ENCODE peak calls at places on chromosomes 7 and 10, in five cellular contexts. One of them, this sample, is unnamed.

GRCh38 chr7:131364767-131365344 is 37.2 kb downstream of the MKLN1 start:
- DNase-seq in OCI-LY7: no peak
- DNase-seq in NT2/D1: no peak
- DNase-seq in iPS DF 6.9: no peak
- DNase-seq in aorta: no peak
- DNase-seq in this sample: no peak

GRCh38 chr10:35433851-35434426 is 97.6 kb downstream of the CCNY start:
- DNase-seq in OCI-LY7: no peak
- DNase-seq in NT2/D1: no peak
- DNase-seq in aorta: no peak
- DNase-seq in iPS DF 6.9: no peak
- DNase-seq in this sample: no peak

GRCh38 chr10:92891885-92892705 is 43.8 kb downstream of the EXOC6 start:
- DNase-seq in NT2/D1: peak
- DNase-seq in OCI-LY7: no peak
- DNase-seq in aorta: peak
- DNase-seq in iPS DF 6.9: no peak
- DNase-seq in this sample: peak

GRCh38 chr7:73770002-73770859 is at the start of gene CLDN3:
- DNase-seq in OCI-LY7: peak
- DNase-seq in NT2/D1: peak
- DNase-seq in iPS DF 6.9: peak
- DNase-seq in aorta: no peak
- DNase-seq in this sample: peak

GRCh38 chr10:6050801-6051445 is 11.2 kb downstream of the IL2RA start:
- DNase-seq in aorta: peak
- DNase-seq in iPS DF 6.9: no peak
- DNase-seq in NT2/D1: no peak
- DNase-seq in OCI-LY7: peak
- DNase-seq in this sample: no peak

GRCh38 chr10:132749428-132749780 is 36.5 kb downstream of the NKX6-2 start:
- DNase-seq in iPS DF 6.9: no peak
- DNase-seq in NT2/D1: no peak
- DNase-seq in OCI-LY7: no peak
- DNase-seq in aorta: no peak
- DNase-seq in this sample: no peak

GRCh38 chr7:151304856-151305255 is 36.8 kb upstream of the NUB1 start:
- DNase-seq in iPS DF 6.9: peak
- DNase-seq in NT2/D1: peak
- DNase-seq in OCI-LY7: no peak
- DNase-seq in aorta: no peak
- DNase-seq in this sample: no peak

GRCh38 chr10:119478111-119479047 is 64.1 kb downstream of the RGS10 start:
- DNase-seq in aorta: no peak
- DNase-seq in iPS DF 6.9: no peak
- DNase-seq in OCI-LY7: peak
- DNase-seq in NT2/D1: no peak
- DNase-seq in this sample: no peak

GRCh38 chr10:61942997-61943457 is 41.5 kb downstream of the ARID5B start:
- DNase-seq in aorta: no peak
- DNase-seq in iPS DF 6.9: no peak
- DNase-seq in OCI-LY7: no peak
- DNase-seq in NT2/D1: no peak
- DNase-seq in this sample: no peak

GRCh38 chr7:23334482-23335056 is 35.4 kb downstream of the MALSU1 start:
- DNase-seq in OCI-LY7: no peak
- DNase-seq in iPS DF 6.9: no peak
- DNase-seq in aorta: no peak
- DNase-seq in NT2/D1: no peak
- DNase-seq in this sample: peak

GRCh38 chr7:8147760-8148463 is 114.1 kb downstream of the ICA1 start:
- DNase-seq in NT2/D1: no peak
- DNase-seq in iPS DF 6.9: no peak
- DNase-seq in OCI-LY7: no peak
- DNase-seq in aorta: no peak
- DNase-seq in this sample: no peak

GRCh38 chr7:22214000-22214399 is 143.0 kb downstream of the RAPGEF5 start:
- DNase-seq in iPS DF 6.9: no peak
- DNase-seq in aorta: no peak
- DNase-seq in NT2/D1: no peak
- DNase-seq in OCI-LY7: no peak
- DNase-seq in this sample: no peak

GRCh38 chr10:71715860-71716259 is 3.7 kb downstream of the C10orf105 start:
- DNase-seq in iPS DF 6.9: no peak
- DNase-seq in OCI-LY7: no peak
- DNase-seq in aorta: peak
- DNase-seq in NT2/D1: no peak
- DNase-seq in this sample: no peak

GRCh38 chr7:2575733-2576350 is 17.1 kb downstream of the IQCE start:
- DNase-seq in iPS DF 6.9: no peak
- DNase-seq in OCI-LY7: no peak
- DNase-seq in NT2/D1: no peak
- DNase-seq in aorta: no peak
- DNase-seq in this sample: no peak

GRCh38 chr7:103704701-103705100 is 258.7 kb upstream of the SLC26A5 start:
- DNase-seq in aorta: no peak
- DNase-seq in iPS DF 6.9: no peak
- DNase-seq in NT2/D1: no peak
- DNase-seq in OCI-LY7: no peak
- DNase-seq in this sample: no peak

GRCh38 chr7:7554647-7555575 is 11.8 kb upstream of the MIOS start:
- DNase-seq in NT2/D1: no peak
- DNase-seq in iPS DF 6.9: no peak
- DNase-seq in aorta: no peak
- DNase-seq in OCI-LY7: no peak
- DNase-seq in this sample: no peak

GRCh38 chr10:34186740-34187139 is 628.4 kb downstream of the PARD3 start:
- DNase-seq in NT2/D1: no peak
- DNase-seq in iPS DF 6.9: no peak
- DNase-seq in OCI-LY7: no peak
- DNase-seq in aorta: no peak
- DNase-seq in this sample: no peak

GRCh38 chr7:106012935-106013439 is 49.9 kb downstream of the CDHR3 start:
- DNase-seq in NT2/D1: no peak
- DNase-seq in iPS DF 6.9: no peak
- DNase-seq in OCI-LY7: no peak
- DNase-seq in aorta: no peak
- DNase-seq in this sample: no peak

GRCh38 chr10:17183110-17183509 is 18.4 kb downstream of the TRDMT1 start:
- DNase-seq in iPS DF 6.9: no peak
- DNase-seq in aorta: no peak
- DNase-seq in NT2/D1: no peak
- DNase-seq in OCI-LY7: no peak
- DNase-seq in this sample: no peak

GRCh38 chr10:74683067-74683466 is 143.3 kb upstream of the KAT6B start:
- DNase-seq in OCI-LY7: no peak
- DNase-seq in NT2/D1: no peak
- DNase-seq in aorta: no peak
- DNase-seq in iPS DF 6.9: no peak
- DNase-seq in this sample: no peak

DNA sequence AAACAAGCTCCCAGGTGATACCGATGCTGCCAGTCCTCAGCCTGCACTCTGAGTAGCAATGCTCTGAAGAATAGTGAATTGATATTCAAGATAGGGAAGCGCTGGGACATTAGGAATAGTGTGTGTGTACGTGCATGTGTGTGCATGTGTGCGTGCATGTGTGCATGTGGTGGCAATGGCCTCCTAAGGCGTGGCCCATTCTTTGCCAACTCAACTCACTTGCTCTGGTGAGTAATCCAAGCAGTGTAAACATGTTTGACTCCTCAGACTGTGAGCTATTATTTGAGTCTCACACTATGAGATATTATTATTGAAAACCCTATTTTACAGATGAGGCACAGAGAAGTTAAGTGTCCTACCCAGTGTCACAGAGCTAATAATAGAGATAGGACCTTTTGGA is 186.6 kb downstream of the RAB11FIP2 start:
- DNase-seq in iPS DF 6.9: no peak
- DNase-seq in aorta: no peak
- DNase-seq in OCI-LY7: no peak
- DNase-seq in NT2/D1: no peak
- DNase-seq in this sample: no peak
- H3K4me3 ChIP-seq in iPS DF 6.9: no peak
- H3K4me3 ChIP-seq in aorta: no peak
- H3K4me3 ChIP-seq in OCI-LY7: no peak
- H3K4me3 ChIP-seq in NT2/D1: no peak
- H3K4me3 ChIP-seq in this sample: no peak

DNA sequence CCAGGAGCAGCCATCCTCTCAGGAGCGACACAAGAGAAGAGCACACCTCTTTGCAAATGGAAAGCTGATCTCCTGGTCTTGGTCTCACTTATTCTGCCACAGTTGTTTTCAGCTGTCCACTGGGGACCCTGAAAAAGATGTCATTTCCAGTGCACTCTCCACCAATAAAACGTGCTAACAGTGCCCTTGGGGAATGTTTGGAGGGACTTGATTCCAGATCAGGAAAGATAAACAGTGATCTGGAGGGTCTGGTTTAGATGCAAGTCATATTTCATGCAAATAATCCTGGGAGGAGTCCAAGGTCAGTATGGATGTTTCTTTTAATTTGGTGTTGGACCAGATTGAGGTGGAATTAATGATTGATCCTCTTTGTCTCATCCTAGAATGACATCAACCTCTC is 185.0 kb downstream of the CREB5 start:
- DNase-seq in aorta: no peak
- DNase-seq in iPS DF 6.9: no peak
- DNase-seq in NT2/D1: no peak
- DNase-seq in OCI-LY7: no peak
- DNase-seq in this sample: no peak
- H3K4me3 ChIP-seq in aorta: no peak
- H3K4me3 ChIP-seq in iPS DF 6.9: no peak
- H3K4me3 ChIP-seq in NT2/D1: no peak
- H3K4me3 ChIP-seq in OCI-LY7: no peak
- H3K4me3 ChIP-seq in this sample: no peak

DNA sequence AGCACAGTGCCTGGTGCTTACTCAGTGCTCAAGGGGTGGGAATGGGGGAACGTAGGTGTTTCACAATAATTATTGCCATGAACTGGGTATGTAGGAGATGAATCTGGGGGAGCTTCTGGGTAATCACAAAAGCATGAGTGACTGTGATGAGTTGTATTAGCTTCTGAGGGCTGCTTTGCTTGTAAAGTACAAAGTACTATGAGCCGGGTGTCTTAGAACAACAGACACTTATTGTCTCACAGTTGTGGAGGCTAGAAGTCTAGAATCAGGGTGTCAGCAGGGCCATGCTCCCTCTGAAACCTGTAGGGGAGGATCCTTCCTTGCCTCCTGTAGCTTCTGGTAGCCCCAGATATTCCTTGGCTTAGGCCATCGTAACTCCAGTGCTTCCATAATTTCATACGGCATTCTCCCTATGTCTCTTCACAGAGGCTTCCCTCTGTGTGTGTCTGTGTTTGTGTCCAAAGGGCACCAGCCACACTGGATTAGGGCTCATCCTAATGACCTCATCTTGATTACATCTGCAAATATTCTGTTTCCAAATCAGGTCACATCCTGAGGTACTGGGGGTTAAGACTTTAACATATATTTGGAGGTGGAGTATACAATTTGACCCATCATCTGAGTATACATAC is 84.8 kb upstream of the AGBL3 start:
- DNase-seq in NT2/D1: no peak
- DNase-seq in iPS DF 6.9: no peak
- DNase-seq in OCI-LY7: no peak
- DNase-seq in aorta: no peak
- DNase-seq in this sample: no peak
- H3K4me3 ChIP-seq in NT2/D1: no peak
- H3K4me3 ChIP-seq in iPS DF 6.9: no peak
- H3K4me3 ChIP-seq in OCI-LY7: no peak
- H3K4me3 ChIP-seq in aorta: no peak
- H3K4me3 ChIP-seq in this sample: no peak

GRCh38 chr7:26374665-26375373 is 83.2 kb downstream of the SNX10 start:
- DNase-seq in NT2/D1: no peak
- DNase-seq in aorta: no peak
- DNase-seq in iPS DF 6.9: no peak
- DNase-seq in OCI-LY7: no peak
- DNase-seq in this sample: no peak
- H3K4me3 ChIP-seq in NT2/D1: no peak
- H3K4me3 ChIP-seq in aorta: no peak
- H3K4me3 ChIP-seq in iPS DF 6.9: no peak
- H3K4me3 ChIP-seq in OCI-LY7: no peak
- H3K4me3 ChIP-seq in this sample: no peak

GRCh38 chr10:44977287-44978212 is 1.1 kb downstream of the DEPP1 start:
- DNase-seq in aorta: peak
- DNase-seq in iPS DF 6.9: no peak
- DNase-seq in NT2/D1: no peak
- DNase-seq in OCI-LY7: no peak
- DNase-seq in this sample: no peak

GRCh38 chr10:44976352-44977198 is 2.0 kb downstream of the DEPP1 start:
- DNase-seq in OCI-LY7: no peak
- DNase-seq in iPS DF 6.9: no peak
- DNase-seq in NT2/D1: no peak
- DNase-seq in aorta: peak
- DNase-seq in this sample: no peak

GRCh38 chr10:44978570-44979280 is at the start of gene DEPP1:
- DNase-seq in OCI-LY7: no peak
- DNase-seq in aorta: peak
- DNase-seq in iPS DF 6.9: no peak
- DNase-seq in NT2/D1: peak
- DNase-seq in this sample: peak

GRCh38 chr10:44979281-44980181 is 922 bp upstream of the DEPP1 start:
- DNase-seq in NT2/D1: no peak
- DNase-seq in iPS DF 6.9: no peak
- DNase-seq in OCI-LY7: no peak
- DNase-seq in aorta: peak
- DNase-seq in this sample: no peak

GRCh38 chr10:44978213-44978569 is 418 bp downstream of the DEPP1 start:
- DNase-seq in iPS DF 6.9: no peak
- DNase-seq in aorta: no peak
- DNase-seq in OCI-LY7: no peak
- DNase-seq in NT2/D1: no peak
- DNase-seq in this sample: no peak
- H3K4me3 ChIP-seq in iPS DF 6.9: no peak
- H3K4me3 ChIP-seq in aorta: peak
- H3K4me3 ChIP-seq in OCI-LY7: no peak
- H3K4me3 ChIP-seq in NT2/D1: peak
- H3K4me3 ChIP-seq in this sample: peak

This sample was measured in HCT116.